ENCODE peak calls at places on chromosomes 6 and 20, in seven cellular contexts. Z, N, E, W, D, K and P are unnamed samples.

GRCh38 chr6:387293-387694 is 4.3 kb upstream of the IRF4 start:
- DNase-seq in N (no peak), W (no peak), Z (no peak), E (no peak), K (no peak), D (no peak), P (no peak)

GRCh38 chr6:53495496-53495895 is 49.4 kb downstream of the GCLC start:
- DNase-seq in Z (no peak), D (no peak), W (no peak), N (no peak), K (no peak), E (no peak), P (no peak)

GRCh38 chr20:61976275-61976649 is 89.4 kb downstream of the TAF4 start:
- DNase-seq in Z (no peak), K (no peak), N (no peak), E (no peak), W (no peak), D (no peak), P (no peak)

GRCh38 chr6:5034328-5034727 is 30.5 kb upstream of the RPP40 start:
- DNase-seq in D (no peak), W (no peak), Z (no peak), N (no peak), E (no peak), K (no peak), P (no peak)

GRCh38 chr6:54043360-54043759 is 67.9 kb upstream of the MLIP start:
- DNase-seq in E (no peak), D (no peak), K (no peak), N (no peak), Z (no peak), W (no peak), P (no peak)

GRCh38 chr20:36744764-36745191 is 1.1 kb downstream of the NDRG3 start:
- DNase-seq in D (no peak), W (no peak), E (no peak), K (no peak), Z (no peak), N (no peak), P (peak)

GRCh38 chr20:50267041-50267865 is 76.6 kb downstream of the CEBPB start:
- DNase-seq in K (no peak), W (no peak), Z (no peak), N (no peak), D (no peak), E (no peak), P (no peak)

GRCh38 chr20:50322703-50323131 is 132.1 kb downstream of the CEBPB start:
- DNase-seq in Z (no peak), E (no peak), N (no peak), W (no peak), K (no peak), D (no peak), P (no peak)

GRCh38 chr20:7926767-7927166 is 13.5 kb downstream of the HAO1 start:
- DNase-seq in K (no peak), E (no peak), D (no peak), W (no peak), Z (no peak), N (no peak), P (no peak)

GRCh38 chr6:4607026-4607704 is 169.0 kb upstream of the CDYL start:
- DNase-seq in N (no peak), K (no peak), Z (no peak), D (no peak), E (no peak), W (no peak), P (peak)

GRCh38 chr6:79947191-79948173 is at the start of gene ELOVL4:
- DNase-seq in W (no peak), K (peak), N (peak), D (peak), E (peak), Z (peak), P (no peak)

GRCh38 chr6:167980911-167981310 is 16.6 kb upstream of the KIF25 start:
- DNase-seq in D (no peak), K (no peak), W (no peak), E (no peak), Z (no peak), N (no peak), P (no peak)

GRCh38 chr6:145274083-145274482 is 461.2 kb downstream of the EPM2A start:
- DNase-seq in K (no peak), N (no peak), E (no peak), Z (no peak), D (no peak), W (no peak), P (no peak)